ENCODE peak calls at places on chromosomes 5 and 9, in eight cellular contexts. One of them, this sample, is unnamed.

GRCh38 chr9:134475051-134475790 is 149.0 kb downstream of the RXRA start:
- DNase-seq in NCI-H345: no peak
- DNase-seq in NCI-H1694 treated with DMSO at 0.1 percent for 48 hours: no peak
- DNase-seq in HTR-8/SVneo: no peak
- DNase-seq in coronary artery: no peak
- DNase-seq in epithelial cell of esophagus: no peak
- DNase-seq in M059J: no peak
- DNase-seq in GM13977: peak; percentile 54
- DNase-seq in this sample: no peak

GRCh38 chr5:175082346-175082745 is 358.0 kb downstream of the MSX2 start:
- DNase-seq in NCI-H1694 treated with DMSO at 0.1 percent for 48 hours: no peak
- DNase-seq in M059J: no peak
- DNase-seq in GM13977: no peak
- DNase-seq in HTR-8/SVneo: no peak
- DNase-seq in NCI-H345: no peak
- DNase-seq in epithelial cell of esophagus: no peak
- DNase-seq in coronary artery: no peak
- DNase-seq in this sample: no peak

GRCh38 chr5:149256451-149256850 is 15.2 kb upstream of the AFAP1L1 start:
- DNase-seq in NCI-H1694 treated with DMSO at 0.1 percent for 48 hours: no peak
- DNase-seq in M059J: peak; percentile 40
- DNase-seq in GM13977: no peak
- DNase-seq in HTR-8/SVneo: no peak
- DNase-seq in NCI-H345: no peak
- DNase-seq in epithelial cell of esophagus: no peak
- DNase-seq in coronary artery: no peak
- DNase-seq in this sample: no peak

GRCh38 chr9:128911529-128912035 is 9.2 kb upstream of the PHYHD1 start:
- DNase-seq in M059J: peak; percentile 90
- DNase-seq in NCI-H1694 treated with DMSO at 0.1 percent for 48 hours: no peak
- DNase-seq in HTR-8/SVneo: peak; percentile 67
- DNase-seq in GM13977: no peak
- DNase-seq in coronary artery: no peak
- DNase-seq in NCI-H345: no peak
- DNase-seq in epithelial cell of esophagus: peak; percentile 55
- DNase-seq in this sample: no peak

GRCh38 chr5:137070521-137070920 is 428.6 kb downstream of the SPOCK1 start:
- DNase-seq in M059J: no peak
- DNase-seq in epithelial cell of esophagus: no peak
- DNase-seq in NCI-H345: no peak
- DNase-seq in HTR-8/SVneo: no peak
- DNase-seq in coronary artery: peak; percentile 53
- DNase-seq in GM13977: no peak
- DNase-seq in NCI-H1694 treated with DMSO at 0.1 percent for 48 hours: no peak
- DNase-seq in this sample: no peak

GRCh38 chr5:168467755-168468280 is 18.5 kb upstream of the RARS1 start:
- DNase-seq in NCI-H1694 treated with DMSO at 0.1 percent for 48 hours: peak; percentile 53
- DNase-seq in epithelial cell of esophagus: no peak
- DNase-seq in M059J: no peak
- DNase-seq in coronary artery: no peak
- DNase-seq in GM13977: no peak
- DNase-seq in NCI-H345: peak; percentile 7
- DNase-seq in HTR-8/SVneo: no peak
- DNase-seq in this sample: no peak

GRCh38 chr5:58582411-58583393 is at the start of gene RAB3C:
- DNase-seq in NCI-H1694 treated with DMSO at 0.1 percent for 48 hours: peak; percentile 89
- DNase-seq in NCI-H345: peak; percentile 96
- DNase-seq in M059J: peak; percentile 93
- DNase-seq in epithelial cell of esophagus: peak; percentile 97
- DNase-seq in HTR-8/SVneo: peak; percentile 91
- DNase-seq in GM13977: peak; percentile 85
- DNase-seq in coronary artery: peak; percentile 81
- DNase-seq in this sample: peak; percentile 94

GRCh38 chr9:95816716-95817115 is 58.8 kb upstream of the ERCC6L2 start:
- DNase-seq in M059J: peak; percentile 75
- DNase-seq in NCI-H345: no peak
- DNase-seq in HTR-8/SVneo: no peak
- DNase-seq in NCI-H1694 treated with DMSO at 0.1 percent for 48 hours: no peak
- DNase-seq in coronary artery: no peak
- DNase-seq in GM13977: no peak
- DNase-seq in epithelial cell of esophagus: no peak
- DNase-seq in this sample: no peak

GRCh38 chr5:177410575-177410974 is 1.2 kb upstream of the F12 start:
- DNase-seq in epithelial cell of esophagus: no peak
- DNase-seq in GM13977: no peak
- DNase-seq in HTR-8/SVneo: no peak
- DNase-seq in NCI-H345: no peak
- DNase-seq in NCI-H1694 treated with DMSO at 0.1 percent for 48 hours: no peak
- DNase-seq in coronary artery: no peak
- DNase-seq in M059J: no peak
- DNase-seq in this sample: no peak

GRCh38 chr9:19965336-19965735 is 176.5 kb upstream of the SLC24A2 start:
- DNase-seq in HTR-8/SVneo: no peak
- DNase-seq in NCI-H1694 treated with DMSO at 0.1 percent for 48 hours: no peak
- DNase-seq in NCI-H345: no peak
- DNase-seq in GM13977: no peak
- DNase-seq in epithelial cell of esophagus: no peak
- DNase-seq in M059J: no peak
- DNase-seq in coronary artery: no peak
- DNase-seq in this sample: no peak

GRCh38 chr5:16345454-16345853 is 120.1 kb downstream of the ZNF622 start:
- DNase-seq in epithelial cell of esophagus: peak; percentile 35
- DNase-seq in coronary artery: no peak
- DNase-seq in M059J: peak; percentile 21
- DNase-seq in NCI-H1694 treated with DMSO at 0.1 percent for 48 hours: no peak
- DNase-seq in NCI-H345: no peak
- DNase-seq in GM13977: no peak
- DNase-seq in HTR-8/SVneo: no peak
- DNase-seq in this sample: no peak

GRCh38 chr5:172542651-172543131 is 88.4 kb upstream of the SH3PXD2B start:
- DNase-seq in M059J: no peak
- DNase-seq in NCI-H1694 treated with DMSO at 0.1 percent for 48 hours: no peak
- DNase-seq in HTR-8/SVneo: no peak
- DNase-seq in coronary artery: peak; percentile 66
- DNase-seq in GM13977: no peak
- DNase-seq in NCI-H345: peak; percentile 72
- DNase-seq in epithelial cell of esophagus: no peak
- DNase-seq in this sample: no peak

GRCh38 chr5:40507095-40507494 is 172.6 kb upstream of the PTGER4 start:
- DNase-seq in coronary artery: no peak
- DNase-seq in NCI-H1694 treated with DMSO at 0.1 percent for 48 hours: no peak
- DNase-seq in epithelial cell of esophagus: no peak
- DNase-seq in M059J: no peak
- DNase-seq in GM13977: no peak
- DNase-seq in HTR-8/SVneo: no peak
- DNase-seq in NCI-H345: no peak
- DNase-seq in this sample: no peak

GRCh38 chr5:78544531-78545200 is 103.9 kb downstream of the LHFPL2 start:
- DNase-seq in NCI-H1694 treated with DMSO at 0.1 percent for 48 hours: no peak
- DNase-seq in GM13977: no peak
- DNase-seq in epithelial cell of esophagus: no peak
- DNase-seq in NCI-H345: no peak
- DNase-seq in coronary artery: no peak
- DNase-seq in M059J: peak; percentile 79
- DNase-seq in HTR-8/SVneo: no peak
- DNase-seq in this sample: no peak

This sample was measured in MM.1S.